ENCODE peak calls at places on chromosomes 4 and X, in ten cellular contexts. P, B, X, F, C, Z, L, A, J and Y are unnamed samples.
A peak's percentile ranks its signal among the peaks of the same experiment; 100 is the strongest.

GRCh38 chrX:75278991-75279390 is 5.1 kb downstream of the UPRT start:
- DNase-seq in P (no peak), A (no peak), C (no peak), F (no peak), X (no peak), J (peak; percentile 3), B (no peak), Z (no peak), L (no peak), Y (no peak)

GRCh38 chr4:133741766-133742165 is 459.8 kb downstream of the PABPC4L start:
- DNase-seq in J (no peak), C (no peak), P (no peak), X (no peak), F (no peak), A (no peak), L (no peak), B (no peak), Z (no peak), Y (no peak)

GRCh38 chrX:48826135-48826875 is at the start of gene ERAS:
- DNase-seq in P (peak; percentile 42), Z (no peak), L (no peak), X (no peak), A (no peak), J (no peak), C (no peak), F (no peak), B (no peak), Y (no peak)

GRCh38 chrX:154417157-154417556 is 5.8 kb downstream of the TAFAZZIN start:
- DNase-seq in J (no peak), A (no peak), B (no peak), C (no peak), L (no peak), X (no peak), F (no peak), Z (no peak), P (no peak), Y (no peak)

GRCh38 chr4:94595880-94596483 is 144.2 kb downstream of the PDLIM5 start:
- DNase-seq in X (peak; percentile 41), B (no peak), F (peak; percentile 45), P (peak; percentile 21), A (peak; percentile 74), C (peak; percentile 76), L (no peak), Z (no peak), J (peak; percentile 78), Y (no peak)

GRCh38 chr4:304987-305680 is at the start of gene ZNF732:
- DNase-seq in A (peak; percentile 19), X (no peak), P (no peak), F (no peak), C (peak; percentile 85), Z (no peak), J (peak; percentile 81), B (peak; percentile 56), L (peak; percentile 31), Y (peak; percentile 39)

GRCh38 chr4:165953181-165953580 is 80.1 kb downstream of the TLL1 start:
- DNase-seq in A (no peak), Z (no peak), B (no peak), J (no peak), P (no peak), L (no peak), C (no peak), F (no peak), X (no peak), Y (no peak)

GRCh38 chr4:21304061-21304541 is 603.8 kb downstream of the PACRGL start:
- DNase-seq in A (no peak), F (no peak), Z (peak; percentile 56), P (no peak), L (no peak), X (no peak), J (no peak), B (peak; percentile 73), C (no peak), Y (peak; percentile 32)

GRCh38 chrX:42821803-42822443 is 44.0 kb upstream of the PPP1R2C start:
- DNase-seq in L (peak; percentile 44), J (peak; percentile 1), Z (no peak), X (no peak), C (peak; percentile 41), F (no peak), P (no peak), B (no peak), A (no peak), Y (no peak)

GRCh38 chrX:42823443-42823842 is 45.5 kb upstream of the PPP1R2C start:
- DNase-seq in X (no peak), J (no peak), B (no peak), Z (no peak), F (no peak), L (no peak), A (no peak), P (no peak), C (no peak), Y (no peak)

DNA sequence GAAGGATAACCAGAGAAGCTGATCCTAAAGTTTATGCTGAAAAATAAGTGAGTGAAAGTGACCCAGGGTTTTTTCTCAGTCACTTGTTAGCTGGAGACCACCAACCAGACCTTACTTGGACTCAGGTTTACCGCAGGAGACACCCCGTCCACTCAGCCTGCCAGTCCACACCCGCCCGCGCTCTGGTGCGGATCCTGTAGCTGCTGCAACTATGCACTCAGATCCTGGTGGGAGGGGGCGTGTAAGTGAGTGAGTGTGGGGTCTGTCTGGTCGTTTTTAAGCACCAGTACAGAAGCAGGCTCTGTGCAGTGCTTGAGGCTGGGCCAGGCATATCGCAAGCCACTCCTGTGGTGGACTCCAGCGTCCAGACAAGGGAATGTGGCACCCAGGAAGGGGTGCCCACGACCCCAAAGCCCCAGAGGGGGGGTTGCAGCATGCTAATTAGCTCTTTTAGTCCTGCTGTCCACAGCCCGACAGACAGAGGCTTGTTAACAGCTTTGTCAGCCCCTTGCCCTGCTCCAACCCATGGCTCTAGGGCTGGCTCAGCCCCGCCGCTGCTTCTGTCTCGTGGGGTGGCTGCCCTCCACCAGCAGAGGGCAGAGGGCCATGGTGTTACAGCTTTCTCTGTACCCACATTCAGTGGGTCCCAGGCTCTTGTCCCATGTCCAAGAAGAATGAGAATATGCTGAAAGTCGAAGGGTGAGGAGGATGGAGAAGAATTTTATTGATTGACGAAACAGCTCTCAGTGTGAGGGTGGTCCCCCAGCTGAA is 40.4 kb upstream of the PPP1R2C start:
- DNase-seq in X (no peak), F (no peak), J (no peak), A (no peak), P (no peak), C (no peak), Z (no peak), B (no peak), L (no peak), Y (no peak)
- TF ChIP-seq CTCF in X (no peak), F (no peak), J (no peak), A (no peak), P (no peak), C (no peak), Z (no peak), B (no peak), L (no peak), Y (no peak)

GRCh38 chr4:18684932-18685331 is 663.4 kb upstream of the LCORL start:
- DNase-seq in X (no peak), F (no peak), L (no peak), C (no peak), A (no peak), B (no peak), J (no peak), P (no peak), Z (no peak), Y (no peak)

GRCh38 chr4:18686338-18687039 is 664.9 kb upstream of the LCORL start:
- DNase-seq in Z (no peak), L (no peak), B (no peak), A (no peak), J (peak; percentile 2), X (no peak), F (no peak), C (no peak), P (no peak), Y (no peak)

GRCh38 chr4:18691431-18692200 is 670.1 kb upstream of the LCORL start:
- DNase-seq in C (no peak), B (peak; percentile 4), Z (no peak), F (no peak), X (no peak), P (no peak), J (no peak), A (no peak), L (no peak), Y (no peak)

GRCh38 chr4:18689308-18689915 is 667.9 kb upstream of the LCORL start:
- DNase-seq in L (no peak), Z (no peak), P (peak; percentile 37), A (peak; percentile 66), F (peak; percentile 15), B (peak; percentile 72), X (peak; percentile 27), C (peak; percentile 63), J (peak; percentile 78), Y (peak; percentile 56)
- TF ChIP-seq CTCF in L (peak; percentile 88), Z (peak; percentile 95), P (peak; percentile 70), A (peak; percentile 82), F (peak; percentile 83), B (peak; percentile 94), X (peak; percentile 86), C (peak; percentile 93), J (peak; percentile 81), Y (peak; percentile 91)

GRCh38 chr4:168632246-168632832 is 135.5 kb downstream of the PALLD start:
- DNase-seq in C (no peak), Z (no peak), B (no peak), J (peak; percentile 41), X (no peak), P (no peak), L (no peak), F (no peak), A (no peak), Y (no peak)

GRCh38 chr4:168633071-168633470 is 136.2 kb downstream of the PALLD start:
- DNase-seq in P (no peak), F (no peak), J (no peak), C (no peak), A (no peak), Z (no peak), X (no peak), L (no peak), B (no peak), Y (no peak)

GRCh38 chr4:168631241-168632151 is 134.6 kb downstream of the PALLD start:
- DNase-seq in L (peak; percentile 67), P (peak; percentile 14), Z (no peak), C (peak; percentile 38), A (peak; percentile 55), F (no peak), J (peak; percentile 79), X (no peak), B (peak; percentile 83), Y (peak; percentile 75)

GRCh38 chr4:168634276-168634802 is 137.5 kb downstream of the PALLD start:
- DNase-seq in C (peak; percentile 83), L (no peak), P (no peak), B (peak; percentile 50), X (no peak), Z (no peak), A (peak; percentile 92), J (peak; percentile 90), F (no peak), Y (no peak)

DNA sequence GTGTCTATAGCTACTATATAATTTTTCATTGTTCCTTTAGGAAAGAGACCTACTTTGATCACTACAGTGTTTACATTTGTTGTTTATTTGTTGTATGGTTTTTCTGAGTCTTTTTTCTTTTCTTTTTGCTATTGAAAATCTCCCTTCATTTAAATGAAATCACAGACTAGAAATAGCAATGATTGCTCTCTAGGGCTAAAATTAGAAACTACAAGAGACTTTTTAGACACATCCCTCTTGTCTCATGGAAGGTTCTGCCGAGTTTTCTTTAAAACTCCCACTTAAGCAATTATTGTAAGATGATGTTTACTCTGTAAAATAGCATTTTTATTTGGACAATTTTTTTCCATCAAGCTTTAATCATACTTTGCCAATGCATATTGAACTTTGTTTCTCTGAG is 136.6 kb downstream of the PALLD start:
- DNase-seq in J (peak; percentile 25), B (no peak), X (no peak), P (no peak), C (no peak), F (no peak), L (no peak), Z (no peak), A (no peak), Y (no peak)
- TF ChIP-seq CTCF in J (no peak), B (no peak), X (no peak), P (no peak), C (no peak), F (no peak), L (no peak), Z (no peak), A (no peak), Y (no peak)

DNA sequence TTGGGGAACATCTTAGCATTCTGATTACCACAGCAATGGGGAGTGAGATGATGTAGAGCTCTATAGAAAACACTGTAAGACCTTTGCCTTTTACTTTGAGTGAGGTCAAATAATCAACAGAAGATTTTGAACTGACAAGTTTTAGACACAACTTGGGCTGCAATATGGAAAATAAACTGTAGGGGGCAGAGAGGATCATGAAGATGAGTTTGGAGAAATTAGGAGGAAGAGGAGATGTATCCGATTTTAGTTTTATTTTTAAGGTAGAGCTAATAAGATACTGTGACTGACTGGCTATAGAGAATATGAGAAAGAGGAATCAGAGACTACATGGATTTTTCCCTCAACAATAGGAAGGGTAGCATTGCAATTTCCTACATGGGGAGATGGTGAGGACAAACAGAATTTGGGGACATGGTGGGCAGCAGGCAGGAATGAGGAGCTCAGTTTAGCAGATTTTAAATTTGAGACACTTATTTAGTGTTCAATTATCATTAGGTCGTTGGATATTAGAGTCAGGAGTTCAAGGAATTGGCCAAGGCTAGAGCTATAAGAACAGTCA is 563.1 kb downstream of the INPP4B start:
- DNase-seq in X (no peak), F (no peak), P (no peak), L (no peak), C (peak; percentile 46), A (no peak), B (peak; percentile 22), Z (no peak), J (peak; percentile 28), Y (no peak)
- TF ChIP-seq CTCF in X (no peak), F (peak; percentile 40), P (no peak), L (peak; percentile 72), C (peak; percentile 72), A (peak; percentile 48), B (peak; percentile 68), Z (peak; percentile 36), J (peak; percentile 51), Y (peak; percentile 63)